ENCODE peak calls at places on chromosomes 6 and 20, in four cellular contexts. F is Peyer's patch, H is nephron progenitor cell, T is mesothelial cell of epicardium. L is an unnamed sample.
A peak's percentile ranks its signal among the peaks of the same experiment; 100 is the strongest.

GRCh38 chr6:26118999-26119398 is 31.8 kb downstream of the HFE start:
- DNase-seq in F (no peak), H (no peak), T (no peak), L (peak; percentile 82)

GRCh38 chr6:150296890-150297289 is 71.9 kb upstream of the IYD start:
- DNase-seq in F (no peak), H (no peak), T (no peak), L (no peak)

GRCh38 chr6:118746100-118746874 is 94.9 kb upstream of the CEP85L start:
- DNase-seq in F (no peak), H (no peak), T (no peak), L (no peak)

GRCh38 chr6:73516712-73517489 is 3.9 kb downstream of the EEF1A1 start:
- DNase-seq in F (no peak), H (no peak), T (no peak), L (no peak)

GRCh38 chr6:69696273-69696672 is 100.5 kb downstream of the LMBRD1 start:
- DNase-seq in F (no peak), H (no peak), T (no peak), L (no peak)

GRCh38 chr6:105951322-105951721 is 134.8 kb upstream of the PRDM1 start:
- DNase-seq in F (no peak), H (no peak), T (no peak), L (no peak)

GRCh38 chr6:87742106-87742505 is 40.1 kb upstream of the AKIRIN2 start:
- DNase-seq in F (no peak), H (no peak), T (no peak), L (no peak)

GRCh38 chr6:43297644-43298564 is at the start of gene SLC22A7:
- DNase-seq in F (peak; percentile 62), H (no peak), T (no peak), L (no peak)

GRCh38 chr6:84575264-84575663 is 189.1 kb downstream of the TBX18 start:
- DNase-seq in F (no peak), H (no peak), T (no peak), L (no peak)

GRCh38 chr20:48657426-48658197 is 170.2 kb downstream of the PREX1 start:
- DNase-seq in F (no peak), H (peak; percentile 62), T (peak; percentile 75), L (peak; percentile 92)

GRCh38 chr6:138517635-138518034 is 18.3 kb upstream of the NHSL1 start:
- DNase-seq in F (peak; percentile 67), H (no peak), T (no peak), L (peak; percentile 30)

GRCh38 chr6:5464096-5464885 is 203.0 kb downstream of the FARS2 start:
- DNase-seq in F (no peak), H (no peak), T (no peak), L (no peak)

GRCh38 chr6:21604081-21604480 is 10.5 kb downstream of the SOX4 start:
- DNase-seq in F (no peak), H (no peak), T (no peak), L (no peak)

GRCh38 chr6:9250852-9251251 is 815.5 kb upstream of the SLC35B3 start:
- DNase-seq in F (no peak), H (peak; percentile 37), T (peak; percentile 57), L (peak; percentile 80)

GRCh38 chr6:163750436-163751031 is 336.0 kb downstream of the QKI start:
- DNase-seq in F (no peak), H (no peak), T (no peak), L (no peak)

GRCh38 chr6:34791164-34791841 is 580 bp upstream of the BLTP3A start:
- DNase-seq in F (peak; percentile 71), H (peak; percentile 51), T (peak; percentile 62), L (peak; percentile 76)

GRCh38 chr6:112243861-112244415 is 10.4 kb downstream of the LAMA4 start:
- DNase-seq in F (no peak), H (no peak), T (no peak), L (no peak)

GRCh38 chr6:133768656-133769295 is 120.1 kb upstream of the TCF21 start:
- DNase-seq in F (no peak), H (no peak), T (peak; percentile 52), L (peak; percentile 31)

GRCh38 chr6:35304299-35304698 is 6.7 kb downstream of the DEF6 start:
- DNase-seq in F (no peak), H (no peak), T (no peak), L (no peak)

GRCh38 chr6:148087659-148088058 is 255.0 kb upstream of the SASH1 start:
- DNase-seq in F (no peak), H (no peak), T (no peak), L (no peak)

GRCh38 chr20:3221398-3222226 is 12.3 kb downstream of the ITPA start:
- DNase-seq in F (peak; percentile 48), H (no peak), T (no peak), L (no peak)

GRCh38 chr6:168384045-168385038 is 56.6 kb upstream of the SMOC2 start:
- DNase-seq in F (peak; percentile 24), H (no peak), T (no peak), L (no peak)

GRCh38 chr6:117920493-117920845 is 13.4 kb downstream of the SLC35F1 start:
- DNase-seq in F (no peak), H (no peak), T (no peak), L (no peak)

GRCh38 chr20:7375905-7376304 is 564.4 kb downstream of the HAO1 start:
- DNase-seq in F (no peak), H (no peak), T (no peak), L (peak; percentile 27)

GRCh38 chr6:149917679-149918078 is 5.2 kb downstream of the RAET1G start:
- DNase-seq in F (no peak), H (no peak), T (no peak), L (no peak)

GRCh38 chr6:52728394-52728793 is 34.9 kb downstream of the GSTA2 start:
- DNase-seq in F (no peak), H (no peak), T (no peak), L (no peak)

GRCh38 chr20:59703046-59703445 is 98.7 kb downstream of the PHACTR3 start:
- DNase-seq in F (no peak), H (no peak), T (no peak), L (no peak)

GRCh38 chr20:49811825-49812462 is 684 bp upstream of the SLC9A8 start:
- DNase-seq in F (no peak), H (no peak), T (no peak), L (peak; percentile 24)

GRCh38 chr20:63484651-63485403 is 12.4 kb upstream of the KCNQ2 start:
- DNase-seq in F (no peak), H (no peak), T (no peak), L (peak; percentile 49)

GRCh38 chr6:52547647-52548352 is 29.1 kb downstream of the TRAM2 start:
- DNase-seq in F (peak; percentile 86), H (no peak), T (no peak), L (no peak)

GRCh38 chr6:36544228-36544627 is 3.1 kb downstream of the STK38 start:
- DNase-seq in F (no peak), H (no peak), T (no peak), L (no peak)

GRCh38 chr6:161890959-161891358 is 617.1 kb upstream of the AGPAT4 start:
- DNase-seq in F (no peak), H (no peak), T (no peak), L (peak; percentile 26)

GRCh38 chr6:132961122-132961521 is 146.8 kb downstream of the RPS12 start:
- DNase-seq in F (no peak), H (no peak), T (no peak), L (no peak)

GRCh38 chr6:169841907-169842606 is 90.6 kb downstream of the ERMARD start:
- DNase-seq in F (no peak), H (no peak), T (peak; percentile 17), L (no peak)

GRCh38 chr6:123668965-123669591 is 32.3 kb upstream of the TRDN start:
- DNase-seq in F (no peak), H (no peak), T (no peak), L (no peak)

GRCh38 chr20:39394461-39394860 is 432.3 kb downstream of the DHX35 start:
- DNase-seq in F (no peak), H (no peak), T (no peak), L (no peak)

GRCh38 chr6:146850238-146850896 is 251.6 kb downstream of the ADGB start:
- DNase-seq in F (no peak), H (no peak), T (no peak), L (peak; percentile 24)